ENCODE peak calls at places on chromosomes 5 and 9, in nine cellular contexts. A is mesendoderm, F is Karpas-422, N is HCT116, G is IMR-90, O is keratinocyte, H is HepG2, E is fibroblast of lung, J is MM.1S. P is an unnamed sample.

GRCh38 chr5:68080282-68081050 is 135.1 kb upstream of the PIK3R1 start:
- DNase-seq in G (no peak), H (peak; percentile 90), N (no peak), O (no peak), A (no peak), E (no peak), F (no peak), J (no peak), P (no peak)

GRCh38 chr5:59348189-59348588 is 545.3 kb downstream of the PDE4D start:
- DNase-seq in O (no peak), H (peak; percentile 36), G (no peak), N (no peak), A (peak; percentile 47), E (no peak), F (peak; percentile 42), J (no peak), P (peak; percentile 2)

GRCh38 chr5:128271859-128272446 is 188.4 kb downstream of the SLC12A2 start:
- DNase-seq in O (no peak), A (peak; percentile 56), G (peak; percentile 74), E (peak; percentile 79), J (no peak), H (no peak), F (no peak), N (peak; percentile 43), P (peak; percentile 69)

GRCh38 chr9:108478871-108479332 is 376.9 kb downstream of the ACTL7B start:
- DNase-seq in N (no peak), J (no peak), O (peak; percentile 48), G (peak; percentile 88), E (peak; percentile 89), H (peak; percentile 25), A (no peak), F (no peak), P (peak; percentile 93)

GRCh38 chr5:126801992-126802294 is 25.0 kb downstream of the LMNB1 start:
- DNase-seq in F (peak; percentile 70), N (no peak), G (peak; percentile 71), J (peak; percentile 30), O (no peak), H (peak; percentile 20), A (no peak), E (peak; percentile 32), P (peak; percentile 22)

GRCh38 chr5:150485770-150486401 is 22.0 kb upstream of the NDST1 start:
- DNase-seq in O (no peak), J (no peak), G (peak; percentile 46), A (peak; percentile 75), H (no peak), N (no peak), E (peak; percentile 58), F (peak; percentile 76), P (no peak)

GRCh38 chr9:116791314-116791713 is 104.2 kb downstream of the TRIM32 start:
- DNase-seq in A (peak; percentile 57), F (no peak), O (no peak), G (peak; percentile 64), H (no peak), J (no peak), N (no peak), E (no peak), P (no peak)

GRCh38 chr9:85884236-85884635 is 56.7 kb upstream of the NAA35 start:
- DNase-seq in H (no peak), N (no peak), E (no peak), J (no peak), O (no peak), A (no peak), F (no peak), G (no peak), P (peak; percentile 27)

GRCh38 chr5:96033116-96033515 is 71.5 kb upstream of the ELL2 start:
- DNase-seq in N (no peak), F (no peak), J (no peak), H (no peak), A (no peak), G (no peak), O (no peak), E (no peak), P (no peak)

GRCh38 chr5:170861855-170862766 is at the start of gene RANBP17:
- DNase-seq in N (peak; percentile 53), A (peak; percentile 93), H (no peak), E (peak; percentile 73), J (no peak), G (peak; percentile 67), F (no peak), O (no peak), P (peak; percentile 58)

GRCh38 chr9:135326141-135326540 is 153.4 kb upstream of the PPP1R26 start:
- DNase-seq in G (no peak), F (no peak), J (no peak), O (no peak), H (no peak), N (no peak), E (no peak), A (no peak), P (no peak)

GRCh38 chr9:28120241-28121025 is 547.2 kb upstream of the C9orf72 start:
- DNase-seq in E (no peak), J (no peak), A (no peak), N (no peak), G (no peak), H (no peak), F (no peak), O (no peak), P (no peak)

GRCh38 chr5:152004095-152004494 is 79.4 kb upstream of the GLRA1 start:
- DNase-seq in A (no peak), F (no peak), H (no peak), O (no peak), N (no peak), J (no peak), G (no peak), E (no peak), P (no peak)

GRCh38 chr5:108560581-108560980 is 178.7 kb upstream of the FBXL17 start:
- DNase-seq in F (no peak), H (no peak), A (no peak), N (no peak), J (no peak), O (no peak), G (peak; percentile 98), E (peak; percentile 82), P (no peak)

GRCh38 chr5:154179846-154180710 is 10.5 kb upstream of the GALNT10 start:
- DNase-seq in F (peak; percentile 82), N (peak; percentile 40), E (peak; percentile 57), A (peak; percentile 80), G (peak; percentile 67), J (peak; percentile 75), H (peak; percentile 60), O (no peak), P (peak; percentile 30)

GRCh38 chr5:36575367-36575781 is 31.0 kb upstream of the SLC1A3 start:
- DNase-seq in J (no peak), G (peak; percentile 15), H (no peak), E (peak; percentile 83), F (no peak), A (no peak), N (no peak), O (peak; percentile 32), P (peak; percentile 80)

GRCh38 chr9:131727184-131727785 is 12.6 kb downstream of the RAPGEF1 start:
- DNase-seq in O (peak; percentile 65), F (no peak), E (peak; percentile 77), H (no peak), A (peak; percentile 65), G (peak; percentile 24), N (no peak), J (no peak), P (peak; percentile 84)

GRCh38 chr9:113187935-113188595 is 33.0 kb downstream of the FKBP15 start:
- DNase-seq in A (peak; percentile 32), F (no peak), J (no peak), H (peak; percentile 4), E (peak; percentile 94), N (peak; percentile 6), O (peak; percentile 62), G (peak; percentile 94), P (peak; percentile 93)

GRCh38 chr9:30197954-30198353 is 2186.5 kb upstream of the ACO1 start:
- DNase-seq in O (no peak), H (peak; percentile 57), F (no peak), J (no peak), E (no peak), N (no peak), A (peak; percentile 40), G (no peak), P (peak; percentile 28)

GRCh38 chr9:89234186-89234585 is 55.6 kb upstream of the SHC3 start:
- DNase-seq in A (no peak), N (no peak), J (no peak), F (no peak), O (no peak), G (no peak), H (no peak), E (no peak), P (no peak)
- H3K4me3 ChIP-seq in A (no peak overlapping the region), N (no peak overlapping the region), J (no peak overlapping the region), F (peak overlapping the region; percentile 3), O (no peak overlapping the region), G (peak overlapping the region; percentile 32), H (no peak overlapping the region), E (peak overlapping the region; percentile 60), P (no peak overlapping the region)

DNA sequence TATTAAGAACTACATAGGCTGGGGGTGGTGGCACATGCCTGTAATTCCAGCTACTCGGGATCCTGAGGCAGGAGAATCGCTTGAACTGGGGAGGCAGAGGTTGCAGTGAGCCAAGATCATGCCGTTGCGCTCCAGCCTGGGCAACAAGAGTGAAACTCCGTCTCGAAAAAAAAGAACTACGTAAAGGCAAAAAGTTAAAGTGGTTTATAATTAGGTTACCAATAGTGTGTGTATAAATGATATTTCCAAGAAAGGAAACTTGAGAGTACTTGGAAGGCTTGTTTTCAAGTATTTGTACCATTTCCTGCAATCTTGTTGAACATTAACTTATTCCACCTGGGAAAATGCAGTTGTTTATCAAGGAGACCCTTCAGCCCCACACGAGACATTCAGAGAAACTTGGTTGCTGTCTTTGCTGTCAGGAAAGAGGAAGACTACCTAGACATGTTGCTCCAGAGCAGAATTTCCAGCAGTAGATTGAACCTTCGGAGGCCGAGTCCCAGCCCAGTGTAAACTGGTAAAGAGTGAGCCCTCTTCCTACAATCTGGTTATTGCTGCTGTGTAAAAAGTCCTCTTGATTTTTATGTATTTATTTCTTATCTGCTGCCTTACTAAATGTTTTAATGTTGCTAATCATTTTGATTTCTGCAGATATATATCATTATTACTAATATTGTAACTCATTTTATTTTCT is 30.1 kb downstream of the STXBP1 start:
- DNase-seq in F (no peak), N (no peak), O (no peak), A (no peak), H (no peak), E (no peak), G (no peak), J (no peak), P (no peak)
- H3K9ac ChIP-seq in F (no peak overlapping the region), N (no peak overlapping the region), O (no peak overlapping the region), A (no peak overlapping the region), H (peak overlapping the region; percentile 31), E (no peak overlapping the region), G (no peak overlapping the region), J (peak overlapping the region; percentile 13), P (no peak overlapping the region)

DNA sequence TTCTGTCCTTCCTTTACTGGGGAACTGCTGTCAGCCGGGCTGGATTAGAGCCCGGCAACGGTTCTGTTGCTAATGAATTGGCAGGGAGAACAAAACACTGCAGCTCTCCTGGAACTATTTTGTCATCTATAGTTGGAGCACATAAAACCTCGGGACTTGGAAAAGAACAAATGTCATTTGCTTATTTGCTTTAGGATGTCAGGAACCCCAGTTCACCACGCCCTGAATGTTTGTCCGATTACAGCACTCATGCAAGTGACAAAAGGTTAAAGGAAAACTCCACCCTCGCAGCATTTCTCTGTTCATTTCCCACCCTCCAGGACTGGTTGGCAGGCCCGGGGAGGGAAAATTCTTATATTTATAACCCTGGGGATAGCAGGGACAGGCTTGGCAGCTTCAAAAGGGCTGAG is 66.5 kb upstream of the PLPP1 start:
- DNase-seq in E (peak; percentile 94), H (peak; percentile 93), N (no peak), O (no peak), F (no peak), A (peak; percentile 12), J (no peak), G (peak; percentile 61), P (no peak)
- H3K4me3 ChIP-seq in E (no peak overlapping the region), H (peak overlapping the region; percentile 46), N (peak overlapping the region; percentile 0), O (no peak overlapping the region), F (no peak overlapping the region), A (no peak overlapping the region), J (no peak overlapping the region), G (no peak overlapping the region), P (no peak overlapping the region)

GRCh38 chr9:94866770-94867169 is 140.3 kb downstream of the AOPEP start:
- DNase-seq in E (peak; percentile 29), H (no peak), F (no peak), J (no peak), O (no peak), N (no peak), A (no peak), G (peak; percentile 33), P (no peak)
- H3K9ac ChIP-seq in E (no peak overlapping the region), H (no peak overlapping the region), F (no peak overlapping the region), J (no peak overlapping the region), O (peak overlapping the region; percentile 64), N (peak overlapping the region; percentile 44), A (no peak overlapping the region), G (no peak overlapping the region), P (peak overlapping the region; percentile 57)

P was measured in mammary epithelial cell.